ENCODE peak calls at places on chromosomes 13 and 19, in five cellular contexts. One of them, this sample, is unnamed.

GRCh38 chr19:38392707-38393308 is 4.3 kb downstream of the SPRED3 start:
- DNase-seq in NCI-H774: no peak
- DNase-seq in activated CD4-positive, alpha-beta T cell treated with anti-CD3 and anti-CD28 coated beads, Interleukin-2, amount 50 U/mL, for 48 hours: no peak
- DNase-seq in astrocyte of the spinal cord: peak
- DNase-seq in substantia nigra: no peak
- DNase-seq in this sample: no peak

GRCh38 chr19:6577410-6578125 is 13.4 kb downstream of the CD70 start:
- DNase-seq in activated CD4-positive, alpha-beta T cell treated with anti-CD3 and anti-CD28 coated beads, Interleukin-2, amount 50 U/mL, for 48 hours: no peak
- DNase-seq in astrocyte of the spinal cord: no peak
- DNase-seq in NCI-H774: no peak
- DNase-seq in substantia nigra: no peak
- DNase-seq in this sample: no peak

GRCh38 chr19:48190288-48191284 is 20.1 kb downstream of the ZSWIM9 start:
- DNase-seq in activated CD4-positive, alpha-beta T cell treated with anti-CD3 and anti-CD28 coated beads, Interleukin-2, amount 50 U/mL, for 48 hours: peak
- DNase-seq in substantia nigra: no peak
- DNase-seq in NCI-H774: no peak
- DNase-seq in astrocyte of the spinal cord: peak
- DNase-seq in this sample: no peak

GRCh38 chr19:38596057-38596981 is 21.4 kb downstream of the MAP4K1 start:
- DNase-seq in astrocyte of the spinal cord: peak
- DNase-seq in substantia nigra: no peak
- DNase-seq in NCI-H774: peak
- DNase-seq in activated CD4-positive, alpha-beta T cell treated with anti-CD3 and anti-CD28 coated beads, Interleukin-2, amount 50 U/mL, for 48 hours: peak
- DNase-seq in this sample: peak

GRCh38 chr13:101979825-101980224 is 422.0 kb downstream of the FGF14 start:
- DNase-seq in substantia nigra: no peak
- DNase-seq in NCI-H774: peak
- DNase-seq in activated CD4-positive, alpha-beta T cell treated with anti-CD3 and anti-CD28 coated beads, Interleukin-2, amount 50 U/mL, for 48 hours: no peak
- DNase-seq in astrocyte of the spinal cord: no peak
- DNase-seq in this sample: peak

GRCh38 chr13:106496072-106496997 is 39.1 kb downstream of the EFNB2 start:
- DNase-seq in NCI-H774: peak
- DNase-seq in astrocyte of the spinal cord: no peak
- DNase-seq in substantia nigra: no peak
- DNase-seq in activated CD4-positive, alpha-beta T cell treated with anti-CD3 and anti-CD28 coated beads, Interleukin-2, amount 50 U/mL, for 48 hours: no peak
- DNase-seq in this sample: peak

GRCh38 chr13:112645327-112645914 is 44.4 kb upstream of the ATP11A start:
- DNase-seq in astrocyte of the spinal cord: no peak
- DNase-seq in NCI-H774: no peak
- DNase-seq in substantia nigra: no peak
- DNase-seq in activated CD4-positive, alpha-beta T cell treated with anti-CD3 and anti-CD28 coated beads, Interleukin-2, amount 50 U/mL, for 48 hours: no peak
- DNase-seq in this sample: no peak

GRCh38 chr19:29665215-29665825 is at the start of gene PLEKHF1:
- DNase-seq in substantia nigra: peak
- DNase-seq in astrocyte of the spinal cord: peak
- DNase-seq in activated CD4-positive, alpha-beta T cell treated with anti-CD3 and anti-CD28 coated beads, Interleukin-2, amount 50 U/mL, for 48 hours: peak
- DNase-seq in NCI-H774: peak
- DNase-seq in this sample: peak

GRCh38 chr13:25116044-25116443 is 20.1 kb downstream of the PABPC3 start:
- DNase-seq in activated CD4-positive, alpha-beta T cell treated with anti-CD3 and anti-CD28 coated beads, Interleukin-2, amount 50 U/mL, for 48 hours: no peak
- DNase-seq in NCI-H774: no peak
- DNase-seq in astrocyte of the spinal cord: no peak
- DNase-seq in substantia nigra: no peak
- DNase-seq in this sample: no peak

GRCh38 chr13:74778946-74779345 is 644.7 kb upstream of the KLF12 start:
- DNase-seq in astrocyte of the spinal cord: no peak
- DNase-seq in NCI-H774: no peak
- DNase-seq in activated CD4-positive, alpha-beta T cell treated with anti-CD3 and anti-CD28 coated beads, Interleukin-2, amount 50 U/mL, for 48 hours: no peak
- DNase-seq in substantia nigra: no peak
- DNase-seq in this sample: no peak

GRCh38 chr13:102693250-102693649 is 1.6 kb downstream of the METTL21C start:
- DNase-seq in NCI-H774: no peak
- DNase-seq in activated CD4-positive, alpha-beta T cell treated with anti-CD3 and anti-CD28 coated beads, Interleukin-2, amount 50 U/mL, for 48 hours: no peak
- DNase-seq in astrocyte of the spinal cord: no peak
- DNase-seq in substantia nigra: no peak
- DNase-seq in this sample: no peak

This sample was measured in NCI-H1105 treated with DMSO at 0.1 percent for 48 hours.